ENCODE peak calls at places on chromosomes 11 and 22, in five cellular contexts. O is H7, V is SJCRH30, E is G401, U is A172. F is an unnamed sample.

GRCh38 chr22:36741968-36742367 is 34.0 kb downstream of the IFT27 start:
- DNase-seq in O (peak), V (no peak), E (no peak), U (no peak), F (no peak)

GRCh38 chr11:134275534-134276395 is at the start of gene GLB1L3:
- DNase-seq in O (peak), V (no peak), E (peak), U (no peak), F (peak)

GRCh38 chr11:15497366-15497765 is 382.6 kb downstream of the INSC start:
- DNase-seq in O (peak), V (no peak), E (no peak), U (no peak), F (no peak)

GRCh38 chr11:65291613-65292012 is 23.1 kb upstream of the CDC42EP2 start:
- DNase-seq in O (no peak), V (peak), E (no peak), U (peak), F (no peak)

GRCh38 chr22:25736378-25737011 is 5.5 kb upstream of the MYO18B start:
- DNase-seq in O (no peak), V (peak), E (no peak), U (no peak), F (no peak)

GRCh38 chr22:27153386-27153785 is 496.0 kb downstream of the MIAT start:
- DNase-seq in O (no peak), V (no peak), E (no peak), U (no peak), F (no peak)

GRCh38 chr11:127644366-127644765 is 643.8 kb upstream of the KIRREL3 start:
- DNase-seq in O (no peak), V (no peak), E (no peak), U (no peak), F (no peak)

GRCh38 chr11:69049490-69049867 is 747 bp downstream of the TPCN2 start:
- DNase-seq in O (no peak), V (peak), E (no peak), U (no peak), F (no peak)

GRCh38 chr11:12989428-12990242 is 19.5 kb upstream of the RASSF10 start:
- DNase-seq in O (no peak), V (peak), E (no peak), U (peak), F (no peak)

F was measured in cerebellar cortex.